ENCODE peak calls at places on chromosomes 4 and X, in nine cellular contexts. One of them, this sample, is unnamed.

GRCh38 chr4:139977838-139978604 is 176.0 kb downstream of the MAML3 start:
- DNase-seq in K562: no peak
- DNase-seq in AG04450: no peak
- DNase-seq in effector memory CD4-positive, alpha-beta T cell: no peak
- DNase-seq in Karpas-422: no peak
- DNase-seq in osteoblast: no peak
- DNase-seq in breast epithelium: no peak
- DNase-seq in transverse colon: no peak
- DNase-seq in small intestine: no peak
- DNase-seq in this sample: no peak

GRCh38 chr4:152462715-152463114 is 73.2 kb downstream of the FBXW7 start:
- DNase-seq in K562: no peak
- DNase-seq in AG04450: no peak
- DNase-seq in effector memory CD4-positive, alpha-beta T cell: no peak
- DNase-seq in Karpas-422: no peak
- DNase-seq in osteoblast: peak
- DNase-seq in breast epithelium: no peak
- DNase-seq in transverse colon: no peak
- DNase-seq in small intestine: no peak
- DNase-seq in this sample: no peak

GRCh38 chr4:64330143-64330542 is 79.1 kb downstream of the TECRL start:
- DNase-seq in K562: no peak
- DNase-seq in AG04450: no peak
- DNase-seq in effector memory CD4-positive, alpha-beta T cell: no peak
- DNase-seq in Karpas-422: peak
- DNase-seq in osteoblast: no peak
- DNase-seq in breast epithelium: no peak
- DNase-seq in transverse colon: no peak
- DNase-seq in small intestine: no peak
- DNase-seq in this sample: no peak

GRCh38 chrX:129227376-129227775 is 295.9 kb downstream of the SMARCA1 start:
- DNase-seq in K562: no peak
- DNase-seq in AG04450: no peak
- DNase-seq in effector memory CD4-positive, alpha-beta T cell: no peak
- DNase-seq in Karpas-422: no peak
- DNase-seq in osteoblast: no peak
- DNase-seq in breast epithelium: no peak
- DNase-seq in transverse colon: no peak
- DNase-seq in small intestine: no peak
- DNase-seq in this sample: no peak

GRCh38 chrX:3697701-3698279 is 15.7 kb downstream of the PRKX start:
- DNase-seq in K562: no peak
- DNase-seq in AG04450: no peak
- DNase-seq in effector memory CD4-positive, alpha-beta T cell: no peak
- DNase-seq in Karpas-422: no peak
- DNase-seq in osteoblast: no peak
- DNase-seq in breast epithelium: peak
- DNase-seq in transverse colon: no peak
- DNase-seq in small intestine: peak
- DNase-seq in this sample: no peak

GRCh38 chr4:57575465-57575864 is 465.3 kb upstream of the IGFBP7 start:
- DNase-seq in K562: no peak
- DNase-seq in AG04450: no peak
- DNase-seq in effector memory CD4-positive, alpha-beta T cell: no peak
- DNase-seq in Karpas-422: no peak
- DNase-seq in osteoblast: no peak
- DNase-seq in breast epithelium: no peak
- DNase-seq in transverse colon: no peak
- DNase-seq in small intestine: no peak
- DNase-seq in this sample: no peak

GRCh38 chrX:97860206-97860605 is 976.5 kb downstream of the RPA4 start:
- DNase-seq in K562: no peak
- DNase-seq in AG04450: peak
- DNase-seq in effector memory CD4-positive, alpha-beta T cell: no peak
- DNase-seq in Karpas-422: no peak
- DNase-seq in osteoblast: no peak
- DNase-seq in breast epithelium: no peak
- DNase-seq in transverse colon: no peak
- DNase-seq in small intestine: no peak
- DNase-seq in this sample: no peak

GRCh38 chrX:132489256-132490085 is 633 bp upstream of the MBNL3 start:
- DNase-seq in K562: no peak
- DNase-seq in AG04450: no peak
- DNase-seq in effector memory CD4-positive, alpha-beta T cell: peak
- DNase-seq in Karpas-422: peak
- DNase-seq in osteoblast: peak
- DNase-seq in breast epithelium: peak
- DNase-seq in transverse colon: peak
- DNase-seq in small intestine: peak
- DNase-seq in this sample: no peak

GRCh38 chrX:19846995-19847790 is 40.2 kb downstream of the SH3KBP1 start:
- DNase-seq in K562: peak
- DNase-seq in AG04450: peak
- DNase-seq in effector memory CD4-positive, alpha-beta T cell: no peak
- DNase-seq in Karpas-422: peak
- DNase-seq in osteoblast: no peak
- DNase-seq in breast epithelium: no peak
- DNase-seq in transverse colon: no peak
- DNase-seq in small intestine: no peak
- DNase-seq in this sample: no peak
- H3K27ac ChIP-seq in K562: no peak
- H3K27ac ChIP-seq in AG04450: peak
- H3K27ac ChIP-seq in effector memory CD4-positive, alpha-beta T cell: peak
- H3K27ac ChIP-seq in Karpas-422: peak
- H3K27ac ChIP-seq in osteoblast: peak
- H3K27ac ChIP-seq in breast epithelium: no peak
- H3K27ac ChIP-seq in transverse colon: peak
- H3K27ac ChIP-seq in small intestine: peak
- H3K27ac ChIP-seq in this sample: peak

GRCh38 chrX:69510914-69511513 is 6.9 kb downstream of the NALF2 start:
- DNase-seq in K562: no peak
- DNase-seq in AG04450: no peak
- DNase-seq in effector memory CD4-positive, alpha-beta T cell: no peak
- DNase-seq in Karpas-422: no peak
- DNase-seq in osteoblast: peak
- DNase-seq in breast epithelium: no peak
- DNase-seq in transverse colon: no peak
- DNase-seq in small intestine: no peak
- DNase-seq in this sample: no peak

GRCh38 chrX:69510137-69510715 is 6.1 kb downstream of the NALF2 start:
- DNase-seq in K562: no peak
- DNase-seq in AG04450: no peak
- DNase-seq in effector memory CD4-positive, alpha-beta T cell: no peak
- DNase-seq in Karpas-422: no peak
- DNase-seq in osteoblast: peak
- DNase-seq in breast epithelium: no peak
- DNase-seq in transverse colon: no peak
- DNase-seq in small intestine: no peak
- DNase-seq in this sample: no peak

GRCh38 chrX:69507500-69507789 is 3.3 kb downstream of the NALF2 start:
- DNase-seq in K562: no peak
- DNase-seq in AG04450: no peak
- DNase-seq in effector memory CD4-positive, alpha-beta T cell: no peak
- DNase-seq in Karpas-422: no peak
- DNase-seq in osteoblast: peak
- DNase-seq in breast epithelium: no peak
- DNase-seq in transverse colon: no peak
- DNase-seq in small intestine: no peak
- DNase-seq in this sample: no peak

GRCh38 chrX:69506617-69507499 is 2.7 kb downstream of the NALF2 start:
- DNase-seq in K562: no peak
- DNase-seq in AG04450: no peak
- DNase-seq in effector memory CD4-positive, alpha-beta T cell: no peak
- DNase-seq in Karpas-422: no peak
- DNase-seq in osteoblast: peak
- DNase-seq in breast epithelium: no peak
- DNase-seq in transverse colon: no peak
- DNase-seq in small intestine: no peak
- DNase-seq in this sample: no peak

GRCh38 chrX:69508610-69509009 is 4.5 kb downstream of the NALF2 start:
- DNase-seq in K562: no peak
- DNase-seq in AG04450: no peak
- DNase-seq in effector memory CD4-positive, alpha-beta T cell: no peak
- DNase-seq in Karpas-422: no peak
- DNase-seq in osteoblast: no peak
- DNase-seq in breast epithelium: no peak
- DNase-seq in transverse colon: no peak
- DNase-seq in small intestine: no peak
- DNase-seq in this sample: no peak
- H3K4me3 ChIP-seq in K562: no peak
- H3K4me3 ChIP-seq in AG04450: no peak
- H3K4me3 ChIP-seq in effector memory CD4-positive, alpha-beta T cell: no peak
- H3K4me3 ChIP-seq in Karpas-422: no peak
- H3K4me3 ChIP-seq in osteoblast: no peak
- H3K4me3 ChIP-seq in breast epithelium: no peak
- H3K4me3 ChIP-seq in transverse colon: no peak
- H3K4me3 ChIP-seq in small intestine: no peak
- H3K4me3 ChIP-seq in this sample: no peak

GRCh38 chr4:145735330-145735638 is 55.3 kb downstream of the C4orf51 start:
- DNase-seq in K562: no peak
- DNase-seq in AG04450: peak
- DNase-seq in effector memory CD4-positive, alpha-beta T cell: no peak
- DNase-seq in Karpas-422: no peak
- DNase-seq in osteoblast: peak
- DNase-seq in breast epithelium: peak
- DNase-seq in transverse colon: no peak
- DNase-seq in small intestine: no peak
- DNase-seq in this sample: no peak

GRCh38 chr4:145734576-145735329 is 54.8 kb downstream of the C4orf51 start:
- DNase-seq in K562: no peak
- DNase-seq in AG04450: peak
- DNase-seq in effector memory CD4-positive, alpha-beta T cell: no peak
- DNase-seq in Karpas-422: no peak
- DNase-seq in osteoblast: peak
- DNase-seq in breast epithelium: peak
- DNase-seq in transverse colon: peak
- DNase-seq in small intestine: peak
- DNase-seq in this sample: no peak

GRCh38 chr4:145736241-145736831 is 56.4 kb downstream of the C4orf51 start:
- DNase-seq in K562: no peak
- DNase-seq in AG04450: no peak
- DNase-seq in effector memory CD4-positive, alpha-beta T cell: no peak
- DNase-seq in Karpas-422: no peak
- DNase-seq in osteoblast: no peak
- DNase-seq in breast epithelium: peak
- DNase-seq in transverse colon: peak
- DNase-seq in small intestine: no peak
- DNase-seq in this sample: no peak

GRCh38 chr4:145734051-145734450 is 54.1 kb downstream of the C4orf51 start:
- DNase-seq in K562: no peak
- DNase-seq in AG04450: no peak
- DNase-seq in effector memory CD4-positive, alpha-beta T cell: no peak
- DNase-seq in Karpas-422: no peak
- DNase-seq in osteoblast: no peak
- DNase-seq in breast epithelium: peak
- DNase-seq in transverse colon: no peak
- DNase-seq in small intestine: no peak
- DNase-seq in this sample: no peak

GRCh38 chr4:145735777-145736176 is 55.8 kb downstream of the C4orf51 start:
- DNase-seq in K562: no peak
- DNase-seq in AG04450: no peak
- DNase-seq in effector memory CD4-positive, alpha-beta T cell: no peak
- DNase-seq in Karpas-422: no peak
- DNase-seq in osteoblast: no peak
- DNase-seq in breast epithelium: no peak
- DNase-seq in transverse colon: no peak
- DNase-seq in small intestine: no peak
- DNase-seq in this sample: no peak
- H3K27ac ChIP-seq in K562: no peak
- H3K27ac ChIP-seq in AG04450: peak
- H3K27ac ChIP-seq in effector memory CD4-positive, alpha-beta T cell: no peak
- H3K27ac ChIP-seq in Karpas-422: no peak
- H3K27ac ChIP-seq in osteoblast: peak
- H3K27ac ChIP-seq in breast epithelium: peak
- H3K27ac ChIP-seq in transverse colon: peak
- H3K27ac ChIP-seq in small intestine: no peak
- H3K27ac ChIP-seq in this sample: peak

GRCh38 chr4:80070880-80071620 is 2.0 kb downstream of the ANTXR2 start:
- DNase-seq in K562: no peak
- DNase-seq in AG04450: no peak
- DNase-seq in effector memory CD4-positive, alpha-beta T cell: no peak
- DNase-seq in Karpas-422: no peak
- DNase-seq in osteoblast: peak
- DNase-seq in breast epithelium: no peak
- DNase-seq in transverse colon: no peak
- DNase-seq in small intestine: peak
- DNase-seq in this sample: no peak

GRCh38 chr4:80069837-80070788 is 2.9 kb downstream of the ANTXR2 start:
- DNase-seq in K562: no peak
- DNase-seq in AG04450: no peak
- DNase-seq in effector memory CD4-positive, alpha-beta T cell: no peak
- DNase-seq in Karpas-422: no peak
- DNase-seq in osteoblast: peak
- DNase-seq in breast epithelium: no peak
- DNase-seq in transverse colon: no peak
- DNase-seq in small intestine: no peak
- DNase-seq in this sample: no peak

GRCh38 chr4:80072607-80073361 is at the start of gene ANTXR2:
- DNase-seq in K562: peak
- DNase-seq in AG04450: peak
- DNase-seq in effector memory CD4-positive, alpha-beta T cell: peak
- DNase-seq in Karpas-422: no peak
- DNase-seq in osteoblast: peak
- DNase-seq in breast epithelium: peak
- DNase-seq in transverse colon: peak
- DNase-seq in small intestine: peak
- DNase-seq in this sample: peak

GRCh38 chr4:80073362-80074008 is 456 bp upstream of the ANTXR2 start:
- DNase-seq in K562: no peak
- DNase-seq in AG04450: no peak
- DNase-seq in effector memory CD4-positive, alpha-beta T cell: no peak
- DNase-seq in Karpas-422: no peak
- DNase-seq in osteoblast: no peak
- DNase-seq in breast epithelium: no peak
- DNase-seq in transverse colon: no peak
- DNase-seq in small intestine: no peak
- DNase-seq in this sample: no peak

DNA sequence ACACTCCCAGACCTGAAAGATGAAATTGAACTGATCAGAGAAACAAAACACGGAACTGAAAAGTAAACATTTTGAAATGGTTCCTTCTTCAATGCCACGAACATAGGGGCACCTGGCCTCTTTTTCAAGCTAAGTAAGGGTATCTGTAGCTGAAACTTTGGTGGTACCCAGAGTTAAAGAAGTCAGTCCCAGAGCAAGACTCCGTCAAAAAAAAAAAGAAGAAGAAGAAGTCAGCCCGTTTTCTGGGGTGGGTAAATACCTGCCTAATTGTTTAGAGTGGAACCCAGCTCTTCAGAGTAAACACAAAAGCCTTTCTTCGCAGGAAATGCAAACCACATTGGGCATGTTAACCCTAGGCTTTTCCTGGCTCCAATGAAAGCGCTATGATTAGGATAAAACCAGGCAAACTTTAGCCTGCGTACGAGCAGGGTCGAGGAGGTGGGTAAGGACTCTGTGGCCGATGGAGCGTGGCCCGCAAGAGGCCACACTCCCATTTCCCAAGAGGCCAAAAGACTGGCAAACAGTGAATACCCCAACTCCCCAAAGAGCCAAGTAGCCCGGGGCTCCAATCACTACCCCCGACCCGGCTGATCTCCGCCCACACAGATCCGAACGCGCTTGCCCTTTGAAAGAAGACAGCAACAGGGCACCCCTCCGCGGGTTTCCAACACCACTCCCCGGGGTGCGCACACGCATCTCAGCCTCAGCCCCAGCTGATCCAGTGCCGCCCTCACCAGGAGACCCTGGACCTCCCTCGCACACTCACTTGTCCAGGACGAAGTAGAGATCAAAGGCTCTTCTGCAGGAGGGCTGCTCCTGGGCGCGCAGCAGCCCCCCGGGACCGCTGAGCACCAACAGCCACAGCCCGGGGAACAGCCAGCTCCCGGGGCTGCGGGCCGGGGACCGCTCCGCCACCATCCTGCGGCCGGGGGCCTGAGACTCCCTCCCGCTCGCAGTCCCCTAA is 1.1 kb downstream of the ANTXR2 start:
- DNase-seq in K562: peak
- DNase-seq in AG04450: no peak
- DNase-seq in effector memory CD4-positive, alpha-beta T cell: peak
- DNase-seq in Karpas-422: no peak
- DNase-seq in osteoblast: peak
- DNase-seq in breast epithelium: peak
- DNase-seq in transverse colon: peak
- DNase-seq in small intestine: peak
- DNase-seq in this sample: no peak
- H3K4me3 ChIP-seq in K562: peak
- H3K4me3 ChIP-seq in AG04450: peak
- H3K4me3 ChIP-seq in effector memory CD4-positive, alpha-beta T cell: peak
- H3K4me3 ChIP-seq in Karpas-422: no peak
- H3K4me3 ChIP-seq in osteoblast: peak
- H3K4me3 ChIP-seq in breast epithelium: peak
- H3K4me3 ChIP-seq in transverse colon: peak
- H3K4me3 ChIP-seq in small intestine: peak
- H3K4me3 ChIP-seq in this sample: peak